ENCODE peak calls at places on chromosomes 5 and 9, in eight cellular contexts. E, W, V, N, L, R, H and Q are unnamed samples.

GRCh38 chr5:159442210-159442850 is 112.0 kb upstream of the IL12B start:
- DNase-seq in E (no peak), W (no peak), V (peak; percentile 52), N (no peak), L (no peak), R (no peak), H (no peak), Q (peak; percentile 26)

GRCh38 chr5:119016125-119016774 is 27.9 kb upstream of the DTWD2 start:
- DNase-seq in E (no peak), W (no peak), V (no peak), N (no peak), L (no peak), R (no peak), H (no peak), Q (no peak)

GRCh38 chr5:93874491-93874890 is 133.1 kb upstream of the POU5F2 start:
- DNase-seq in E (no peak), W (no peak), V (no peak), N (no peak), L (no peak), R (no peak), H (no peak), Q (no peak)

GRCh38 chr9:93205896-93206575 is 22.1 kb downstream of the WNK2 start:
- DNase-seq in E (no peak), W (no peak), V (no peak), N (no peak), L (no peak), R (no peak), H (no peak), Q (peak; percentile 48)

GRCh38 chr5:6158974-6159863 is 219.1 kb downstream of the MED10 start:
- DNase-seq in E (peak; percentile 59), W (no peak), V (no peak), N (no peak), L (no peak), R (no peak), H (no peak), Q (no peak)

GRCh38 chr5:176133289-176133870 is 104.8 kb upstream of the SIMC1 start:
- DNase-seq in E (no peak), W (peak; percentile 40), V (peak; percentile 67), N (no peak), L (no peak), R (no peak), H (peak; percentile 32), Q (no peak)

GRCh38 chr9:114347675-114348074 is 18.0 kb downstream of the ORM2 start:
- DNase-seq in E (no peak), W (no peak), V (no peak), N (no peak), L (no peak), R (no peak), H (no peak), Q (no peak)

GRCh38 chr5:36724429-36725332 is 118.3 kb downstream of the SLC1A3 start:
- DNase-seq in E (no peak), W (peak; percentile 36), V (no peak), N (peak; percentile 17), L (peak; percentile 64), R (no peak), H (no peak), Q (peak; percentile 73)

GRCh38 chr5:136985785-136986475 is 513.2 kb downstream of the SPOCK1 start:
- DNase-seq in E (no peak), W (no peak), V (no peak), N (no peak), L (no peak), R (no peak), H (no peak), Q (no peak)

GRCh38 chr5:55608595-55608994 is 73.8 kb upstream of the PLPP1 start:
- DNase-seq in E (no peak), W (no peak), V (no peak), N (no peak), L (peak; percentile 37), R (no peak), H (no peak), Q (peak; percentile 86)

GRCh38 chr9:128152133-128152780 is 3.0 kb downstream of the LCN2 start:
- DNase-seq in E (no peak), W (no peak), V (no peak), N (no peak), L (no peak), R (no peak), H (no peak), Q (no peak)

GRCh38 chr9:125074976-125075375 is 68.4 kb downstream of the SCAI start:
- DNase-seq in E (peak; percentile 57), W (no peak), V (no peak), N (no peak), L (no peak), R (no peak), H (no peak), Q (no peak)

GRCh38 chr5:35029333-35029732 is 18.4 kb downstream of the AGXT2 start:
- DNase-seq in E (peak; percentile 80), W (no peak), V (no peak), N (peak; percentile 49), L (no peak), R (no peak), H (no peak), Q (no peak)

GRCh38 chr5:102375256-102375655 is 79.2 kb upstream of the SLCO4C1 start:
- DNase-seq in E (no peak), W (no peak), V (no peak), N (no peak), L (no peak), R (no peak), H (no peak), Q (no peak)

GRCh38 chr9:2418619-2419018 is 203.0 kb upstream of the VLDLR start:
- DNase-seq in E (peak; percentile 83), W (no peak), V (no peak), N (no peak), L (no peak), R (no peak), H (no peak), Q (no peak)

GRCh38 chr5:74974451-74975089 is 77.8 kb downstream of the GCNT4 start:
- DNase-seq in E (no peak), W (no peak), V (no peak), N (no peak), L (no peak), R (no peak), H (no peak), Q (no peak)

GRCh38 chr9:111648066-111648465 is 13.3 kb upstream of the GNG10 start:
- DNase-seq in E (no peak), W (no peak), V (no peak), N (no peak), L (no peak), R (no peak), H (no peak), Q (no peak)

GRCh38 chr9:35452481-35452880 is 37.4 kb upstream of the RUSC2 start:
- DNase-seq in E (no peak), W (no peak), V (no peak), N (no peak), L (no peak), R (no peak), H (no peak), Q (no peak)
- TF ChIP-seq CTCF in E (no peak), W (no peak), V (peak; percentile 63), N (no peak), L (no peak), R (peak; percentile 38), H (no peak), Q (no peak)

GRCh38 chr5:56825222-56825824 is 10.0 kb downstream of the MAP3K1 start:
- DNase-seq in E (no peak), W (no peak), V (no peak), N (no peak), L (no peak), R (no peak), H (no peak), Q (no peak)

GRCh38 chr5:56827043-56827442 is 11.7 kb downstream of the MAP3K1 start:
- DNase-seq in E (no peak), W (no peak), V (no peak), N (no peak), L (no peak), R (no peak), H (no peak), Q (no peak)

GRCh38 chr5:56827923-56828322 is 12.6 kb downstream of the MAP3K1 start:
- DNase-seq in E (no peak), W (no peak), V (no peak), N (no peak), L (no peak), R (no peak), H (no peak), Q (no peak)

GRCh38 chr5:56833325-56833724 is 18.0 kb downstream of the MAP3K1 start:
- DNase-seq in E (no peak), W (no peak), V (no peak), N (no peak), L (no peak), R (no peak), H (no peak), Q (no peak)

DNA sequence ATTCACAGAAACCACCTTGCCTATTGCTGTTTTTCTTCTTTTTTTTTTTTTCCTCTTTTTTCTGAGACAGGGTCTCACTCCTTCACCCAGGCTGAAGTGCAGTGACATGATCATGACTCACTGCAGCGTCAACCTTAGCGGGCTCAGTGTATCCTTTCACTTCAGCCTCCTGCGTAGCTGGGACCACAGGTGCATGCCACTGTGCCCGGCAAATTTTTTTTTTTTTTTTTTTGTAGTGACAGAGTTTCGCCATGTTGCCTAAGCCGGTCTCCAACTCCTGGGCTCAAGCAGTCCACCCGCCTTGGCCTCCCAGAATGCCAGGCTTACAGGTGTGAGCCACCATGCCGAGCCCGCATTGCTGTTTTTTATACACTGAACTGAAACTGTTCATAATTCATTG is 13.8 kb downstream of the MAP3K1 start:
- DNase-seq in E (peak; percentile 26), W (no peak), V (no peak), N (no peak), L (peak; percentile 48), R (peak; percentile 81), H (no peak), Q (no peak)
- H3K4me1 ChIP-seq in E (no peaks in the 10 kb centered on the region), W (peaks cover 86% of the 10 kb centered on the region), V (peaks cover 15% of the 10 kb centered on the region), N (peaks cover 41% of the 10 kb centered on the region), L (no peaks in the 10 kb centered on the region), R (peaks cover 30% of the 10 kb centered on the region), H (no peaks in the 10 kb centered on the region), Q (no peaks in the 10 kb centered on the region)

DNA sequence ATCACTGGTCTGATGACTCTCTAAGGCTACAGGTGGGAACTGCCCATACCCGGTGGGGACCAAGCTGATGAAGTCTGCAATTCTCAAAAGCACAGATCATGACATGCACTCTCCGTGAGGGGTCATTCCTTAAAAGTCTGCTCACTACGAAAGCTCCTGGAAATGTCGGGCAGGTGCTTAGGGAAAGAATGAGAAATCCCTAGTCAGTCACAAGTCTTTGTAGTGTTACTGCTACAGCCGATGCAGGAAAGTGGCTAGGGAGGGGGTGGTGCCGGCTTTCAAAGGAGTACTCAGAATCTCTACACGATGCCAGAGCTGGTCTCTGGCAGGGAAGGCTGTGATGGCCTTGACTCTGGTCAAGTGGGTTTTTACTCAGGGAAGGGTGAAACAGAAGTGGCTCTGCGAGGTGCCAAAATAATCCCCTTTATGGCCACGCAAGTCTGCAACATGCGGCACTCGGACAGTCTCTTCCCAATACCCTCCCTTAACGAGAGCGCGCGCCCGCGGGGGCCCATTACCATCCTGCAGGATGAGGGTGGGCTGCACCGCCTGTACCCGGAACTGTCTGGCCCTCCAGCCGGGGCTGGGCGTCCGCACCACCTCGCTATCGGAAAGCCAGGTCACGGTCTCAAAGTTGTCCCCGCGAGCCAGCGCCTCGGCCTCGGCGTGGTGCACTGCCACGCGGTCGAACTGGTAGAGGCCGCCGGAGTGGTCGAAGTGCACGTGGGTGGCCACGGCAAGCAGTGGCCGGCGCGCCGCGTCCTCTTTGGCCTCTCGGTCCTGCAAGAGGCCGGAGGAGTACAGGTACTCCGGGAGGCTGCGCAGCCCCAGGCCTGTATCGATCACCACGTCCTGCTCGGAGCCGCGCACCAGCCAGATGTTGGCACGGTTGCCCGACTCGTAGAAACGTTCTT is 993 bp downstream of the MBLAC2 start:
- DNase-seq in E (peak; percentile 11), W (no peak), V (peak; percentile 71), N (peak; percentile 29), L (peak; percentile 32), R (no peak), H (peak; percentile 57), Q (peak; percentile 70)
- H3K4me3 ChIP-seq in E (peak overlapping the region; percentile 72), W (peak overlapping the region; percentile 87), V (peak overlapping the region; percentile 91), N (peak overlapping the region; percentile 90), L (peak overlapping the region; percentile 75), R (peak overlapping the region; percentile 85), H (peak overlapping the region; percentile 89), Q (peak overlapping the region; percentile 67)

GRCh38 chr5:41637869-41638268 is 127.5 kb upstream of the PLCXD3 start:
- DNase-seq in E (no peak), W (no peak), V (no peak), N (no peak), L (no peak), R (peak; percentile 7), H (no peak), Q (no peak)
- TF ChIP-seq CTCF in E (peak; percentile 16), W (no peak), V (peak; percentile 43), N (no peak), L (no peak), R (peak; percentile 49), H (no peak), Q (no peak)